ENCODE peak calls at places on chromosomes 12 and 14, in four cellular contexts. One of them, this sample, is unnamed.

GRCh38 chr12:85681333-85681732 is 154.9 kb downstream of the RASSF9 start:
- DNase-seq in GM12891: no peak
- DNase-seq in K562: no peak
- DNase-seq in HL-60: no peak
- DNase-seq in this sample: no peak

GRCh38 chr12:120265483-120266179 is at the start of gene PXN:
- DNase-seq in K562: peak
- DNase-seq in GM12891: peak
- DNase-seq in HL-60: peak
- DNase-seq in this sample: peak

GRCh38 chr12:68043446-68043845 is 54.2 kb downstream of the IFNG-AS1 start:
- DNase-seq in HL-60: no peak
- DNase-seq in K562: no peak
- DNase-seq in GM12891: no peak
- DNase-seq in this sample: no peak

GRCh38 chr12:13559318-13559978 is 362.9 kb downstream of the EMP1 start:
- DNase-seq in K562: no peak
- DNase-seq in GM12891: no peak
- DNase-seq in HL-60: no peak
- DNase-seq in this sample: no peak

GRCh38 chr14:94992046-94992445 is 165.3 kb downstream of the DICER1 start:
- DNase-seq in HL-60: no peak
- DNase-seq in GM12891: no peak
- DNase-seq in K562: no peak
- DNase-seq in this sample: no peak

GRCh38 chr14:106067935-106068334 is 541.6 kb downstream of the TMEM121 start:
- DNase-seq in HL-60: no peak
- DNase-seq in K562: no peak
- DNase-seq in GM12891: no peak
- DNase-seq in this sample: no peak

GRCh38 chr14:95841680-95842079 is 35.0 kb upstream of the TUNAR start:
- DNase-seq in GM12891: no peak
- DNase-seq in K562: no peak
- DNase-seq in HL-60: no peak
- DNase-seq in this sample: no peak

GRCh38 chr12:85036241-85036707 is at the start of the genes LRRIQ1 and TSPAN19:
- DNase-seq in HL-60: no peak
- DNase-seq in K562: no peak
- DNase-seq in GM12891: no peak
- DNase-seq in this sample: peak

GRCh38 chr12:65925626-65926025 is 101.3 kb downstream of the HMGA2 start:
- DNase-seq in GM12891: no peak
- DNase-seq in HL-60: peak
- DNase-seq in K562: no peak
- DNase-seq in this sample: no peak

GRCh38 chr12:95674088-95674595 is 116.4 kb downstream of the NTN4 start:
- DNase-seq in HL-60: no peak
- DNase-seq in GM12891: no peak
- DNase-seq in K562: no peak
- DNase-seq in this sample: no peak

GRCh38 chr12:5003025-5003666 is 40.5 kb upstream of the KCNA5 start:
- DNase-seq in GM12891: peak
- DNase-seq in HL-60: peak
- DNase-seq in K562: peak
- DNase-seq in this sample: no peak

GRCh38 chr12:26318661-26319068 is 123.3 kb downstream of the SSPN start:
- DNase-seq in HL-60: no peak
- DNase-seq in K562: peak
- DNase-seq in GM12891: no peak
- DNase-seq in this sample: no peak

GRCh38 chr12:113850309-113851056 is 115.6 kb downstream of the RBM19 start:
- DNase-seq in K562: no peak
- DNase-seq in GM12891: no peak
- DNase-seq in HL-60: no peak
- DNase-seq in this sample: no peak

GRCh38 chr14:99179946-99180345 is 92.1 kb downstream of the BCL11B start:
- DNase-seq in K562: no peak
- DNase-seq in HL-60: no peak
- DNase-seq in GM12891: no peak
- DNase-seq in this sample: no peak

GRCh38 chr12:121227294-121227693 is 17.4 kb downstream of the P2RX4 start:
- DNase-seq in HL-60: no peak
- DNase-seq in GM12891: no peak
- DNase-seq in K562: no peak
- DNase-seq in this sample: no peak

GRCh38 chr14:54108481-54109471 is 152.2 kb upstream of the BMP4 start:
- DNase-seq in HL-60: no peak
- DNase-seq in GM12891: no peak
- DNase-seq in K562: no peak
- DNase-seq in this sample: no peak

GRCh38 chr12:132556801-132557200 is 53.6 kb downstream of the LRCOL1 start:
- DNase-seq in HL-60: no peak
- DNase-seq in GM12891: no peak
- DNase-seq in K562: no peak
- DNase-seq in this sample: no peak

GRCh38 chr12:109759076-109759420 is 45.4 kb downstream of the FAM222A start:
- DNase-seq in GM12891: no peak
- DNase-seq in K562: no peak
- DNase-seq in HL-60: no peak
- DNase-seq in this sample: no peak

GRCh38 chr14:56490379-56490778 is 89.2 kb upstream of the TMEM260 start:
- DNase-seq in HL-60: no peak
- DNase-seq in K562: peak
- DNase-seq in GM12891: no peak
- DNase-seq in this sample: no peak

GRCh38 chr12:124635316-124635715 is 67.9 kb upstream of the NCOR2 start:
- DNase-seq in HL-60: no peak
- DNase-seq in K562: no peak
- DNase-seq in GM12891: no peak
- DNase-seq in this sample: no peak

GRCh38 chr12:71071466-71072097 is 86.2 kb downstream of the TSPAN8 start:
- DNase-seq in GM12891: no peak
- DNase-seq in K562: no peak
- DNase-seq in HL-60: no peak
- DNase-seq in this sample: no peak

GRCh38 chr14:22598896-22599244 is 770 bp downstream of the ABHD4 start:
- DNase-seq in HL-60: no peak
- DNase-seq in K562: peak
- DNase-seq in GM12891: no peak
- DNase-seq in this sample: no peak

GRCh38 chr12:90235642-90236041 is 527.0 kb upstream of the ATP2B1 start:
- DNase-seq in HL-60: no peak
- DNase-seq in K562: no peak
- DNase-seq in GM12891: no peak
- DNase-seq in this sample: no peak

GRCh38 chr12:9319044-9319841 is 111.0 kb upstream of the PZP start:
- DNase-seq in GM12891: no peak
- DNase-seq in HL-60: no peak
- DNase-seq in K562: no peak
- DNase-seq in this sample: no peak

GRCh38 chr14:33271216-33271615 is 332.5 kb downstream of the NPAS3 start:
- DNase-seq in HL-60: no peak
- DNase-seq in K562: no peak
- DNase-seq in GM12891: no peak
- DNase-seq in this sample: no peak

GRCh38 chr14:55332654-55333570 is 61.7 kb downstream of the FBXO34 start:
- DNase-seq in HL-60: no peak
- DNase-seq in GM12891: no peak
- DNase-seq in K562: peak
- DNase-seq in this sample: no peak

GRCh38 chr12:45244561-45245348 is 28.9 kb downstream of the ANO6 start:
- DNase-seq in K562: no peak
- DNase-seq in HL-60: no peak
- DNase-seq in GM12891: no peak
- DNase-seq in this sample: peak

GRCh38 chr14:103319422-103319821 is 14.6 kb upstream of the EIF5 start:
- DNase-seq in GM12891: no peak
- DNase-seq in K562: no peak
- DNase-seq in HL-60: no peak
- DNase-seq in this sample: peak

GRCh38 chr14:104676694-104677505 is 12.5 kb upstream of the INF2 start:
- DNase-seq in HL-60: no peak
- DNase-seq in K562: no peak
- DNase-seq in GM12891: no peak
- DNase-seq in this sample: no peak

GRCh38 chr12:80936642-80937390 is 918 bp downstream of the LIN7A start:
- DNase-seq in HL-60: no peak
- DNase-seq in GM12891: no peak
- DNase-seq in K562: no peak
- DNase-seq in this sample: no peak

GRCh38 chr14:94028450-94028826 is 2.3 kb downstream of the OTUB2 start:
- DNase-seq in HL-60: no peak
- DNase-seq in K562: no peak
- DNase-seq in GM12891: no peak
- DNase-seq in this sample: no peak

GRCh38 chr12:122878780-122879612 is 16.9 kb downstream of the VPS37B start:
- DNase-seq in GM12891: no peak
- DNase-seq in K562: no peak
- DNase-seq in HL-60: no peak
- DNase-seq in this sample: no peak

GRCh38 chr14:92619671-92620437 is 106.3 kb downstream of the RIN3 start:
- DNase-seq in K562: no peak
- DNase-seq in HL-60: no peak
- DNase-seq in GM12891: no peak
- DNase-seq in this sample: no peak

GRCh38 chr14:46063872-46064271 is 587.7 kb downstream of the RPL10L start:
- DNase-seq in K562: no peak
- DNase-seq in HL-60: no peak
- DNase-seq in GM12891: no peak
- DNase-seq in this sample: no peak

DNA sequence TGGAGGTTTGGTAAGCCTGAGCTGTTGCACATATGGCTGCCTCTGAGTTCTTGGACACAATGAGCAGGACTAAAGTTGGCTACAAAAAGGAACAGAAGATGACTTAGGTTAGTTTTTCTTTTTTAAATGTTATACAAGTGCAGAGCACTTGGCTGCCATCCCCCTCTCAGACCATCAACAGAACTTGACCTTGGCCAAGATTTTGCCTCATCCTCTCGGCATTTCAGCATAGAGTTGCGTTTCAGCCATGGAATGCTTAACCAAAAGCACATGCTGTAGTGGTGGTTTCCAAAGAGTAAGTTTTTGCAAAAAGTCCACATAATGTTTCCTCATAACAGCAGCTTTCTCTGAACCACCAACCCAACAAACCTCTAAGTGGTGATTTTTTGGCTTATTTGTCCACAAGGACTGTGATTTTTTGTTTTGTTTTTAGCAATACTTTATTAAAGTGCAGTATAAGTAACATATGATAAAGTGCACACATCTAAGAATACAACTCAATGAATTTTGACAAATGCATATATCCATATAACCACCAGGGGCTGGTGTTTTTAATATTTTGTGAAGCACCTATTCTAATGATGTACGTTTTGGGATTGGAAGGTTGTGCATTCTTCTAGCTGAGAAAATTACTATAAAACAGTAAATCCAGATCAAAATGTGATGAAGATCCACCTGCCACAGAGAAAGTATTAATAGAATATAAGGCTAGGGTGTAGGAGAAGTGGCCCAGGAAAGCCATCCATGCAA is 12.1 kb upstream of the GALNT16 start:
- DNase-seq in K562: no peak
- DNase-seq in GM12891: no peak
- DNase-seq in HL-60: no peak
- DNase-seq in this sample: no peak
- TF ChIP-seq SPI1 in K562: no peak
- TF ChIP-seq SPI1 in GM12891: no peak
- TF ChIP-seq SPI1 in HL-60: no peak
- TF ChIP-seq SPI1 in this sample: no peak

DNA sequence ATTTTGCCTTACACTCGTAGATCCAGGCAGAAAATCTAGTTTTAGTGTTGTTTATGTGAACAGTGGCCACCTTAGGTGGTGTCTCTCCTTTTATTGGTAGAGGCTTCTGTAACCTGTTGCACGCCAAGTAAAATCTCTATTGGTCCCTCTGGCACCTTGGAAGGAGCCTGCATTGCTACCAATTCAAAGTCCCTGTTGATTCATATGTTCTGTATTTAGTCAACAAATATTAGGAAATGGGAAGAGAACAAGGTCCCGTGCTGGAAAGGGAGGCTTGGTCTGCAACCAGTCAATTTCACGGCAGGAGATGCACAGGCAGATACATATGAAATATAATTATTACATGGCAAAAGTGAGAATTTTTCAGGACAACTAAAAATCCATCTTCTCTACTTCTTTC is 6.4 kb upstream of the GPHN start:
- DNase-seq in K562: no peak
- DNase-seq in GM12891: no peak
- DNase-seq in HL-60: no peak
- DNase-seq in this sample: no peak
- TF ChIP-seq SPI1 in K562: no peak
- TF ChIP-seq SPI1 in GM12891: no peak
- TF ChIP-seq SPI1 in HL-60: no peak
- TF ChIP-seq SPI1 in this sample: no peak

DNA sequence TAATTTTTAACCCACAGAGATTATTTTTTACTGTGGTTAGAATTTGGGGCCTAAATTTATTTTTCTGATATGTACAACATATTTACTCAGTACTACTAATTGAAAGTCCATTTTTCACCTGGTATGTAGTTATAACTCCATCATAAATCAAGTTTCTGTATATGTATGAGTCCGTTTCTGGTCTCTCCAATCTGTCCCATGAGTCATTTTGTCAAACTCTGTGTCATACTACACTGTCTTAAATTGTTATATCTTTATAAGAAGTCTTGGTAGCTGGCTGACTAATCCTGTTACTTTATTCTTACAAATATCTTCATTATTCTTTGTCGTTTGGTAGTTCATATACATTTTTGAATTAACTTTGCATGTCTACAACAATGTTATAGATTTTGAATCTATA is 344.0 kb downstream of the PDZRN4 start:
- DNase-seq in GM12891: no peak
- DNase-seq in HL-60: no peak
- DNase-seq in K562: no peak
- DNase-seq in this sample: no peak
- TF ChIP-seq SPI1 in GM12891: no peak
- TF ChIP-seq SPI1 in HL-60: no peak
- TF ChIP-seq SPI1 in K562: no peak
- TF ChIP-seq SPI1 in this sample: no peak

GRCh38 chr14:73744175-73744867 is 30.1 kb upstream of the PNMA1 start:
- DNase-seq in GM12891: no peak
- DNase-seq in K562: no peak
- DNase-seq in HL-60: no peak
- DNase-seq in this sample: no peak

GRCh38 chr14:73742520-73743238 is 28.5 kb upstream of the PNMA1 start:
- DNase-seq in K562: no peak
- DNase-seq in GM12891: no peak
- DNase-seq in HL-60: no peak
- DNase-seq in this sample: no peak

GRCh38 chr14:73741876-73742519 is 27.8 kb upstream of the PNMA1 start:
- DNase-seq in K562: no peak
- DNase-seq in HL-60: no peak
- DNase-seq in GM12891: no peak
- DNase-seq in this sample: no peak

GRCh38 chr14:73744874-73745529 is 30.8 kb upstream of the PNMA1 start:
- DNase-seq in GM12891: no peak
- DNase-seq in K562: no peak
- DNase-seq in HL-60: no peak
- DNase-seq in this sample: no peak

GRCh38 chr14:73743431-73743931 is 29.3 kb upstream of the PNMA1 start:
- DNase-seq in GM12891: peak
- DNase-seq in HL-60: peak
- DNase-seq in K562: peak
- DNase-seq in this sample: no peak
- TF ChIP-seq SPI1 in GM12891: peak
- TF ChIP-seq SPI1 in HL-60: peak
- TF ChIP-seq SPI1 in K562: peak
- TF ChIP-seq SPI1 in this sample: peak

GRCh38 chr12:79482323-79482722 is 208.4 kb downstream of the PAWR start:
- DNase-seq in HL-60: no peak
- DNase-seq in GM12891: no peak
- DNase-seq in K562: no peak
- DNase-seq in this sample: no peak
- TF ChIP-seq SPI1 in HL-60: no peak
- TF ChIP-seq SPI1 in GM12891: no peak
- TF ChIP-seq SPI1 in K562: no peak
- TF ChIP-seq SPI1 in this sample: no peak

This sample was measured in GM12878.